ENCODE peak calls at places on chromosomes 1 and 21, in six cellular contexts. S is astrocyte of the spinal cord, V is body of pancreas, M is GM06990, F is fibroblast of pulmonary artery, A is BJ. Y is an unnamed sample.

GRCh38 chr1:156760796-156761104 is 6.6 kb upstream of the PRCC start:
- DNase-seq in S (no peak), V (no peak), M (no peak), F (no peak), A (no peak), Y (no peak)

GRCh38 chr1:22658385-22659163 is 5.5 kb downstream of the C1QB start:
- DNase-seq in S (no peak), V (no peak), M (no peak), F (no peak), A (no peak), Y (no peak)

GRCh38 chr21:34092241-34092921 is 19.0 kb downstream of the MRPS6 start:
- DNase-seq in S (no peak), V (no peak), M (no peak), F (peak), A (no peak), Y (no peak)

GRCh38 chr1:214717323-214717722 is 114.3 kb downstream of the CENPF start:
- DNase-seq in S (peak), V (no peak), M (no peak), F (no peak), A (no peak), Y (no peak)

GRCh38 chr1:81183157-81183952 is 617.4 kb upstream of the ADGRL2 start:
- DNase-seq in S (no peak), V (no peak), M (peak), F (no peak), A (no peak), Y (no peak)

GRCh38 chr1:50774759-50775351 is 185.2 kb downstream of the FAF1 start:
- DNase-seq in S (peak), V (no peak), M (peak), F (peak), A (no peak), Y (peak)

GRCh38 chr1:247360991-247361721 is 29.5 kb upstream of the ZNF496 start:
- DNase-seq in S (no peak), V (no peak), M (no peak), F (peak), A (no peak), Y (no peak)

GRCh38 chr1:197907846-197908616 is 5.6 kb downstream of the C1orf53 start:
- DNase-seq in S (no peak), V (no peak), M (no peak), F (no peak), A (no peak), Y (no peak)

GRCh38 chr1:53371851-53372250 is 44.0 kb upstream of the LRP8 start:
- DNase-seq in S (no peak), V (no peak), M (no peak), F (no peak), A (no peak), Y (no peak)

GRCh38 chr1:58929667-58930325 is 145.9 kb upstream of the JUN start:
- DNase-seq in S (no peak), V (no peak), M (no peak), F (no peak), A (no peak), Y (no peak)

GRCh38 chr1:42841010-42841409 is 5.4 kb upstream of the ZNF691 start:
- DNase-seq in S (no peak), V (no peak), M (no peak), F (no peak), A (no peak), Y (no peak)

GRCh38 chr1:93675931-93676330 is 5.7 kb downstream of the BCAR3 start:
- DNase-seq in S (no peak), V (no peak), M (no peak), F (peak), A (no peak), Y (no peak)
- H3K4me3 ChIP-seq in S (no peak), V (no peak), M (no peak), F (no peak), A (no peak), Y (no peak)

GRCh38 chr1:225776294-225776693 is 1.3 kb upstream of the SRP9 start:
- DNase-seq in S (no peak), V (no peak), M (no peak), F (no peak), A (no peak), Y (no peak)
- H3K4me3 ChIP-seq in S (no peak), V (no peak), M (no peak), F (no peak), A (no peak), Y (no peak)

GRCh38 chr1:119632103-119632490 is 16.0 kb downstream of the ZNF697 start:
- DNase-seq in S (no peak), V (peak), M (no peak), F (no peak), A (no peak), Y (no peak)
- H3K4me3 ChIP-seq in S (no peak), V (no peak), M (no peak), F (peak), A (no peak), Y (no peak)

DNA sequence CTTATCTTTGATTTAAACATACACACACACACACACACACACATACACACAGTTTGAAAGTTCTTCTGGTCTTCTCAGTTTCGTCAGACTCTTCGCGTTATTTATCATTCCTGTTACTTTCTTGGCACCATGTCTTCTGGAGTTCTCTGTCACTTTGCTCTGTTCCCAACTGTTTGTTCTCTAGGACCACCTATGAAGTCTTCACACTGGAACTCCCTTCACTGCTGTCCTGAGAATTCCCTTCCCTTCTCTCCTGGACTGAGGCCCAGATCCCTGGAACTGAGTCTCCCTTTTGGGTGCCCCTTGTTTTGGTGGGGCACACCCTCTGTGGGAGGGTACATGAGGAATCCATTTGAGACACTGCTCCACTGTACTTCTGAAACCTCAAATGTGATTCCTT is 30.5 kb downstream of the ALG14 start:
- DNase-seq in S (no peak), V (no peak), M (no peak), F (peak), A (no peak), Y (no peak)
- H3K4me3 ChIP-seq in S (no peak), V (no peak), M (no peak), F (no peak), A (no peak), Y (no peak)

Y was measured in retinal pigment epithelial cell.